ENCODE peak calls at places on chromosome 1, in four cellular contexts. N is stomach, M is OCI-LY7, O is tibial nerve. F is an unnamed sample.

GRCh38 chr1:119715542-119715941 is 3.8 kb downstream of the PHGDH start:
- DNase-seq in M (no peak), N (no peak), O (no peak), F (no peak)

GRCh38 chr1:245614986-245615385 is 460.2 kb downstream of the KIF26B start:
- DNase-seq in O (no peak), M (no peak), N (no peak), F (no peak)

GRCh38 chr1:15207829-15208429 is 39.1 kb upstream of the FHAD1 start:
- DNase-seq in O (no peak), M (no peak), N (peak), F (no peak)

GRCh38 chr1:243742814-243743213 is 107.2 kb downstream of the AKT3 start:
- DNase-seq in M (no peak), N (no peak), O (no peak), F (no peak)

GRCh38 chr1:246450485-246451251 is 56.4 kb downstream of the SMYD3 start:
- DNase-seq in O (no peak), M (peak), N (no peak), F (no peak)

GRCh38 chr1:226520640-226521355 is 27.8 kb upstream of the STUM start:
- DNase-seq in O (no peak), N (no peak), M (no peak), F (no peak)

GRCh38 chr1:151311589-151312331 is 15.5 kb downstream of the PI4KB start:
- DNase-seq in M (no peak), O (peak), N (peak), F (peak)

GRCh38 chr1:42157667-42158066 is 4.5 kb downstream of the GUCA2B start:
- DNase-seq in O (no peak), N (no peak), M (no peak), F (no peak)

GRCh38 chr1:181548491-181548890 is 65.2 kb downstream of the CACNA1E start:
- DNase-seq in O (no peak), M (no peak), N (no peak), F (no peak)

GRCh38 chr1:50369830-50370229 is 53.4 kb downstream of the DMRTA2 start:
- DNase-seq in O (no peak), N (no peak), M (no peak), F (no peak)

GRCh38 chr1:19028110-19028509 is 71.6 kb upstream of the IFFO2 start:
- DNase-seq in M (no peak), O (no peak), N (no peak), F (peak)

GRCh38 chr1:31228986-31229385 is 10.7 kb downstream of the NKAIN1 start:
- DNase-seq in N (no peak), M (no peak), O (no peak), F (no peak)

GRCh38 chr1:30514945-30515344 is 208.4 kb downstream of the MATN1 start:
- DNase-seq in M (no peak), N (peak), O (no peak), F (peak)

GRCh38 chr1:19824541-19824940 is 9.5 kb upstream of the RNF186 start:
- DNase-seq in O (no peak), M (no peak), N (no peak), F (no peak)

GRCh38 chr1:227038401-227038800 is 98.3 kb downstream of the COQ8A start:
- DNase-seq in N (no peak), M (no peak), O (no peak), F (no peak)

GRCh38 chr1:88979054-88979748 is 13.2 kb downstream of the KYAT3 start:
- DNase-seq in N (no peak), M (no peak), O (no peak), F (no peak)

GRCh38 chr1:85484716-85485115 is 19.8 kb upstream of the DDAH1 start:
- DNase-seq in M (no peak), N (no peak), O (no peak), F (no peak)

GRCh38 chr1:16612332-16613172 is 812 bp downstream of the NBPF1 start:
- DNase-seq in M (peak), O (peak), N (peak), F (peak)

GRCh38 chr1:82950606-82951200 is 1048.2 kb downstream of the TTLL7 start:
- DNase-seq in O (no peak), M (no peak), N (no peak), F (no peak)

GRCh38 chr1:218735436-218735835 is 390.3 kb downstream of the TGFB2 start:
- DNase-seq in N (no peak), M (no peak), O (no peak), F (no peak)

GRCh38 chr1:198291036-198291435 is 134.2 kb downstream of the NEK7 start:
- DNase-seq in N (no peak), M (no peak), O (no peak), F (no peak)

GRCh38 chr1:112297536-112297935 is 98.5 kb upstream of the CTTNBP2NL start:
- DNase-seq in O (no peak), N (no peak), M (no peak), F (no peak)

GRCh38 chr1:12144236-12144635 is 22.6 kb upstream of the TNFRSF1B start:
- DNase-seq in O (no peak), M (no peak), N (no peak), F (no peak)

GRCh38 chr1:39892611-39893595 is 8.8 kb downstream of the MYCL start:
- DNase-seq in O (no peak), M (no peak), N (peak), F (no peak)

GRCh38 chr1:234488054-234488953 is 9.3 kb upstream of the TARBP1 start:
- DNase-seq in N (no peak), O (no peak), M (peak), F (no peak)

DNA sequence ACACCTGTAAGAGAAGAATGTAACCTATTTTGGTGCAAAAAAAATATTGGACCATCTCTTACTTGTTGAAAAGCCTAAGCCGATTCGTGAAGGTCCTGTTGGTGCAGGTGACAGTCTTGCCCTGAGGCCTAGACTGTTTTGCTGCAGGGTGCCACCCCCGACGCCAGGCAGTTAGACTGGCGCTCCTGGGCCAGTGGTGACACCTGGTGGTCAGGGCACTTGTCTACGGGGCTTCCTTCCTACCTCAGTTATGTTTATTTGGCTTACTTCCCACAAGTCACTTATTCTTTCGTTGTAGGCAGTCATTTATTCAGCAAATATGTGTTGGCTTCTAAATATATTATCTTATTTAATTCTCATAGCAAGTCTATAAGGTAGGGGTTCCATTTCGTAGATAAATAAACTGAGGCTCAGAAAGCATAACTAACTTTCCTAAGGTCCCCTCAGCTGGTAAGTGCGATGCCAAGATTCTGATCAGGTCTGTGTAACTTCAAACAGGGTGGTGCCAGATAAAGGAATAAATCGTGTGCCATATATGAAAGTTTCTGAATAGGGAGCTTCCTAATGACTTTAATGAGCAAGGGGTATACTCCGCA is 1.9 kb downstream of the EEIG2 start:
- DNase-seq in O (no peak), N (peak), M (peak), F (peak)
- TF ChIP-seq CTCF in O (peak), N (no peak), M (peak), F (peak)

GRCh38 chr1:24850353-24850905 is 79.6 kb downstream of the RUNX3 start:
- DNase-seq in O (no peak), N (no peak), M (no peak), F (no peak)

GRCh38 chr1:24853656-24854055 is 76.4 kb downstream of the RUNX3 start:
- DNase-seq in M (no peak), O (no peak), N (no peak), F (no peak)

GRCh38 chr1:24849653-24850295 is 80.3 kb downstream of the RUNX3 start:
- DNase-seq in M (peak), N (peak), O (no peak), F (no peak)

DNA sequence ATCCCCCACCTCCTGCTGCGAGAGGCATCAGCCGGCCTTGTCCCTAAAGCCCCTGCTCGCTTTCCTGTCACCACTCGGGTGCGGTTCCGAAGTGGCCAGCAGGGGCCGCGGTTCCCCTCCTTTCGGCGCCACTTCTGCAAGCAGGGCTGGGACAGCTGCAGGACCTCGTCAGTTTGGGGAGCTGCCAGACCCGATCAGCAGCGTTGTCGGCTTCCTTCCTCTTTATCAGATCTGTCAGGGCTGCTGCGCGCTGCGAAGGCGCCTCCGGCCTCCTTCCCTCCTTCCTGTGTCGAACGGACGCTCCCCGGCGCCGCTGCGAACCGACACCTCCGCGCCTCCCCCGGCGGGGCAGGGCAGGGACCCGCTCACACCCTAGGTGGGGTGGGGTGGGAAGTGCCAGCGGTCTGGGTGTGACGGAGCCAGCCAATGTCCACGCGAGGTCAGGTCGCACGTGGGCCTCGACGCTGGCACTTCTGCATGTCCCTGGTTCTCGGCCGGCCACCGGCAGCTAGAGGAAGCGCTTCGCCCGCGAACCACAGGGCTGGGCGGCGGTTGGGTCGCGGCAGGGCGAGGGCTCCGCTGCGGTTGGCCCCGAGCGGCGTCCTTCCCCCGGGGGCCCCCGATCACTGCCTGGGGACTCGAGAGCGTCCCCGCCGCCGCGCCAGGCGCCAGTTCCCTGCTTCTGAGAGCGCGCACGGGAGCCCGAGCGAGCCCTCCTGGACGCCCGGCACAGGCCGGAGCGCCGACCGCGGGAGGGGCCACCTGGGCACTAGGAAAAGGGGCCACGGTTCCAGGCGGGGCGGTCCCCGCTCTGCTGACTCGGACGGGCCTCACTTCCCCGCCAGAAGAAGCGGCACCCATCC is 81.8 kb downstream of the RUNX3 start:
- DNase-seq in O (peak), M (peak), N (peak), F (peak)
- H3K27ac ChIP-seq in O (peak), M (peak), N (peak), F (peak)

DNA sequence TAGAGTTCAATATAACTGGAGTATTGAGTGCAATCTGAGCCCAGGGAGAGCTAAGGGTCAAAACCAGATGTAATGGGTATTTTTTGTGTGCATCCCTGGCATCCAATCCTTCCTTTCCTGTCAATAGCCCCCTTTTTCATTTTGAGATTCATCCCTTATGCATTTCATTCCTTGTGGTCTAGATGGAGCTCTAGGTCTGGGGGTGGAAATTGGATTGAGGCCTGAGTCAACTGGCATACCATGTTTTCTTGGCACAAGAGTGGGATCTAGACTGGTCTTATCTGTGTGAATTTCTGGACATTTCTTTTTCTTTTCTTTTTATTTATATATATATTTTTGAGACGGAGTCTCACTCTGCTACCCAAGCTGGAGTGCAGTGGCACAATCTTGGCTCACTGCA is 67.3 kb upstream of the RAB3GAP2 start:
- DNase-seq in M (no peak), O (no peak), N (no peak), F (no peak)
- TF ChIP-seq CTCF in M (no peak), O (no peak), N (no peak), F (no peak)

GRCh38 chr1:200304146-200304545 is 105.7 kb downstream of the ZNF281 start:
- DNase-seq in M (no peak), N (no peak), O (no peak), F (no peak)

GRCh38 chr1:200302893-200303250 is 107.0 kb downstream of the ZNF281 start:
- DNase-seq in M (no peak), N (peak), O (no peak), F (no peak)

GRCh38 chr1:200307755-200308066 is 102.1 kb downstream of the ZNF281 start:
- DNase-seq in N (no peak), O (no peak), M (no peak), F (no peak)

GRCh38 chr1:200306954-200307754 is 102.7 kb downstream of the ZNF281 start:
- DNase-seq in N (no peak), M (peak), O (no peak), F (no peak)

GRCh38 chr1:200305806-200306205 is 104.0 kb downstream of the ZNF281 start:
- DNase-seq in O (no peak), M (no peak), N (no peak), F (no peak)
- H3K27ac ChIP-seq in O (no peak), M (no peak), N (no peak), F (no peak)

GRCh38 chr1:241269116-241269515 is 87.9 kb downstream of the RGS7 start:
- DNase-seq in M (no peak), N (no peak), O (no peak), F (no peak)
- TF ChIP-seq CTCF in M (no peak), N (no peak), O (no peak), F (no peak)

DNA sequence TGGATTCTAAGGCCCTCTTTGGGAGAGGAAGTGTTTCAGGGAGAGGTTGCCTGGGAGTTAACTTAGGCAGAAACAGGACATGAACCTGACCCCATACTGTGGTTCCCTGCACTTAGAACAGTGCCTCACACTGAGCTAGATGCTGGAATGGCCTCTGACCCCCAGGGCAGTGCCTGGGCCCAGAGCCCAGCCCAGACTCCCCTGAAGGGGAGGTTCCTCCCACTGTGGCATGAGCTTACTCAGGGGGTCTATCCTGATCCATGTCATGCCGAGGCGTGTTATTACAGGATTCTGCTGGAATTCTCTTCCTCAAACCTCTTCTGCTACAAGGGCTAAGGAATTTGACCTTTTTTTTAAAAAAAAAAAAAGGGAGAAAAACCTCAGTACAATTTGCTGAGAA is 72.2 kb downstream of the MRPL37 start:
- DNase-seq in N (no peak), O (no peak), M (no peak), F (no peak)
- H3K27ac ChIP-seq in N (peak), O (peak), M (no peak), F (peak)

GRCh38 chr1:23290811-23291565 is 53.1 kb downstream of the HNRNPR start:
- DNase-seq in M (no peak), N (no peak), O (no peak), F (no peak)
- TF ChIP-seq CTCF in M (peak), N (no peak), O (no peak), F (no peak)

GRCh38 chr1:113530021-113530420 is 139.7 kb downstream of the MAGI3 start:
- DNase-seq in O (no peak), M (no peak), N (no peak), F (no peak)
- H3K27ac ChIP-seq in O (no peak), M (no peak), N (no peak), F (no peak)

F was measured in tibial artery.